ENCODE peak calls at places on chromosomes 7 and 10, in four cellular contexts. C is HCT116, Y is H1, M is GM12878. L is an unnamed sample.

GRCh38 chr7:11540271-11540761 is 291.7 kb downstream of the THSD7A start:
- DNase-seq in C (peak), Y (no peak), M (no peak), L (no peak)

GRCh38 chr7:43534110-43534509 is 48.8 kb upstream of the STK17A start:
- DNase-seq in C (no peak), Y (no peak), M (no peak), L (no peak)

GRCh38 chr7:122064971-122065370 is 79.1 kb downstream of the AASS start:
- DNase-seq in C (no peak), Y (no peak), M (no peak), L (no peak)

GRCh38 chr10:122861724-122862161 is 16.1 kb upstream of the CUZD1 start:
- DNase-seq in C (no peak), Y (no peak), M (no peak), L (no peak)

GRCh38 chr7:77327067-77327931 is 88.8 kb downstream of the GSAP start:
- DNase-seq in C (no peak), Y (no peak), M (no peak), L (no peak)

GRCh38 chr7:93964813-93965212 is 39.3 kb downstream of the BET1 start:
- DNase-seq in C (no peak), Y (no peak), M (no peak), L (no peak)

GRCh38 chr7:150963707-150964559 is 14.2 kb downstream of the KCNH2 start:
- DNase-seq in C (no peak), Y (no peak), M (no peak), L (no peak)

GRCh38 chr10:116721048-116721897 is 21.1 kb downstream of the HSPA12A start:
- DNase-seq in C (no peak), Y (no peak), M (no peak), L (no peak)

GRCh38 chr10:422232-422631 is 267.2 kb downstream of the DIP2C start:
- DNase-seq in C (no peak), Y (no peak), M (no peak), L (no peak)

GRCh38 chr10:102113261-102113955 is 6.8 kb downstream of the LDB1 start:
- DNase-seq in C (no peak), Y (no peak), M (no peak), L (peak)

GRCh38 chr10:112802411-112803060 is 147.5 kb upstream of the TCF7L2 start:
- DNase-seq in C (no peak), Y (peak), M (no peak), L (no peak)

GRCh38 chr10:6220418-6221191 is 17.9 kb downstream of the PFKFB3 start:
- DNase-seq in C (no peak), Y (no peak), M (no peak), L (no peak)

GRCh38 chr7:1219516-1219915 is 13.2 kb upstream of the UNCX start:
- DNase-seq in C (no peak), Y (peak), M (no peak), L (no peak)

GRCh38 chr7:50349963-50350944 is 45.7 kb downstream of the IKZF1 start:
- DNase-seq in C (no peak), Y (no peak), M (peak), L (no peak)

DNA sequence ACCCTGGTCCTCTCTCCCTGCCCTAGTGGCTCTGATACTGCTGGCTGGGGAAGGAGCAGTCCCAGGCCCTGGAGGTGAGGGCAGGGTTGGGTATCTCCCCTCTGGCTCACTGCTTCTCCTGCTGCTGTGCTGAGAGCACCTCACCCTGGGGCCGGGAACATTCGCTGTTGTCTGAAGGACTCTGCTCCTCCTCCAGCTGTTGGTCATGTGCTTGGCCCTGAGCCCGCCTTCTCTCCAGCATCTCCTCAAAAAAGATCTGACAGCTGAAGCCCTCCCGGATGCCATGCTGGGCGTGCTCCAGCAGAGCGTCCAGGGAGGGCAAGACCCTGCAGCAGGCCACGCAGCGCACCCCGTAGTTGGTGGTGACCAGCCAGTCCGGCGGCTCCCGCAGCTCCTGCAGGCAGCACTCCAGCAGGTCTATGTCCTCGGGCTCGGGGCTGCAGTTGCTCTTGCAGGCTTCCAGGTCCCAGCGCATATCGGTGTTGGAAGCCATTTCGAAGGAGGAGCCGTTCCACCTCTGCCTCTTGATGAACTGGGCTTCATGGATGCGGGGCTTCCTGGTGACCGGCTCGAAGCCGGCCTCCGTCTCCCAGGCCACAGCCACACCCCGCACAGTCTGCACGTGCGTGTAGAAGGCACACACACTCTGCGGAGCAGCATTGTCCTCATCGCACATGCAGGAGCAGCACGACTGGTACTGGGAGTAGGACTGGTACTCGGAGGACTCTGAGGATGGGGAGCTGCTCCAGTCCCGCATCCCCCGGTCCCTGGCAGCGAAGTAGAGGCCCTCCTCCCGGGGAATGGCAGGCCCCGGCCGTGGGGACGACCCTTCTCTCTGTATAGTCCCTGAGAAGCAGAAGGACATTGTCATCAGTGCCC is 2.1 kb downstream of the FAM170B start:
- DNase-seq in C (no peak), Y (no peak), M (no peak), L (no peak)
- TF ChIP-seq JUND in C (no peak), Y (no peak), M (no peak), L (no peak)

GRCh38 chr7:140674356-140674800 is 1.6 kb downstream of the ADCK2 start:
- DNase-seq in C (no peak), Y (no peak), M (no peak), L (no peak)
- TF ChIP-seq JUND in C (no peak), Y (no peak), M (no peak), L (no peak)

GRCh38 chr7:133300097-133300496 is 47.2 kb downstream of the EXOC4 start:
- DNase-seq in C (no peak), Y (no peak), M (no peak), L (no peak)

GRCh38 chr7:133297093-133297492 is 44.2 kb downstream of the EXOC4 start:
- DNase-seq in C (no peak), Y (no peak), M (no peak), L (no peak)

GRCh38 chr7:133299620-133300019 is 46.7 kb downstream of the EXOC4 start:
- DNase-seq in C (no peak), Y (no peak), M (no peak), L (no peak)

GRCh38 chr7:133295484-133295883 is 42.6 kb downstream of the EXOC4 start:
- DNase-seq in C (no peak), Y (no peak), M (no peak), L (no peak)

GRCh38 chr7:133298080-133298479 is 45.2 kb downstream of the EXOC4 start:
- DNase-seq in C (no peak), Y (no peak), M (no peak), L (no peak)
- TF ChIP-seq JUND in C (no peak), Y (no peak), M (no peak), L (no peak)

GRCh38 chr10:124619802-124620490 is 124.2 kb downstream of the FAM53B start:
- DNase-seq in C (no peak), Y (no peak), M (peak), L (no peak)
- TF ChIP-seq JUND in C (no peak), Y (no peak), M (no peak), L (no peak)

GRCh38 chr7:42151309-42151708 is 85.7 kb downstream of the GLI3 start:
- DNase-seq in C (no peak), Y (no peak), M (no peak), L (no peak)
- TF ChIP-seq JUND in C (no peak), Y (no peak), M (no peak), L (no peak)

GRCh38 chr10:103658049-103658577 is 164.6 kb downstream of the NEURL1 start:
- DNase-seq in C (no peak), Y (no peak), M (no peak), L (no peak)

GRCh38 chr10:103661951-103662405 is 168.5 kb downstream of the NEURL1 start:
- DNase-seq in C (no peak), Y (no peak), M (no peak), L (no peak)

GRCh38 chr10:103661198-103661950 is 167.9 kb downstream of the NEURL1 start:
- DNase-seq in C (no peak), Y (peak), M (no peak), L (no peak)

GRCh38 chr10:103659674-103660363 is 166.3 kb downstream of the NEURL1 start:
- DNase-seq in C (no peak), Y (no peak), M (no peak), L (peak)

DNA sequence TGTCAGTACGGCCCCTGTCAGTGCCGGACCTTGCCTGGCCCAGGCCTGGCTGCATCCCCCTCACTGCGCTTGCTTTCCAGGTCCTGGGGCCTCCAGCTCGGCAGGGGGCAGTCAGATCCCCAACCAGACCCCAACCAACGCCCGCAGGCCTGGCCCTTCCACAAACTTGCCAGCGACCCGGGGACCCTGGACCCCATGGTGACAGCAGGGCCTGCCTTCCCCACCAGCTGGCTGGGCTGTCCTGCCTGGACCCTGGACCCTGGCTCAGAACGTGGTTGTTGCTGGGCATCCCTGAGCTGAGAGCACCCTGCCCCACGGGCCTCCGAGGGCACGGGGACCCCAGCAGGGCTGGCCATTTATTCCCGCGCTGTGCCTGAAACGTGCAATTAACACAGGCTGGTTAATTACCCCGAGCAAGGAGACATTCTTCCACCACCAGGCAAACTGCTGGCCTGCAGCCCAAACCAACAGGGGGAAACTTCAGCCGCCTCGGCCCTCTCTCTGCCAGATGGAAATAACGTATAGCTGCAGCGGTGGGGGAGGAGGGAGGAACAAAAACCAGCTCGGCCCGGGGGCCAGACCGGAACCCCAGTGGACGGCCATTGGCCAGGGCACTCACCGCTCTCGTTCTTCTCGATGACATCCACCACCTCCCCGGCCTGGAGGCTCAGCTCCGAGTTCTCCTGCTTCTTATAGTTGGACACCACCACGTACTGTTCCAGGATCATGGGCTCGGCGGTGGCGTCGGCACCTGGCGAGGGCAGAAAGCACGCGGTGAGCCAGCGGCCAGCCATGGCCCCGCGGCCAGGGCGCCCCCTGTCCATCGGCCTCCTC is 167.1 kb downstream of the NEURL1 start:
- DNase-seq in C (no peak), Y (no peak), M (no peak), L (no peak)
- TF ChIP-seq JUND in C (no peak), Y (no peak), M (no peak), L (no peak)

GRCh38 chr7:111835066-111835465 is 272.8 kb upstream of the IMMP2L start:
- DNase-seq in C (no peak), Y (no peak), M (no peak), L (no peak)
- TF ChIP-seq JUND in C (no peak), Y (no peak), M (no peak), L (no peak)

L was measured in T47D.